ENCODE peak calls at places on chromosomes 2 and 18, in ten cellular contexts. Z is neural crest cell, H is progenitor cell of endocrine pancreas, V is tibial nerve, C is GM12864, S is heart left ventricle, I is left lung, F is uterus, W is GM12865, T is NB4. G is an unnamed sample.

GRCh38 chr2:120346034-120346666 is at the start of gene INHBB:
- DNase-seq in Z (no peak), H (no peak), V (no peak), C (no peak), S (no peak), I (no peak), F (no peak), W (no peak), T (peak), G (peak)

GRCh38 chr18:40382191-40382590 is 1572.8 kb upstream of the PIK3C3 start:
- DNase-seq in Z (no peak), H (no peak), V (no peak), C (no peak), S (no peak), I (no peak), F (no peak), W (no peak), T (no peak), G (no peak)

GRCh38 chr2:174248998-174249592 is 763 bp upstream of the OLA1 start:
- DNase-seq in Z (no peak), H (no peak), V (no peak), C (no peak), S (no peak), I (no peak), F (no peak), W (no peak), T (peak), G (no peak)

GRCh38 chr2:205609036-205609607 is 73.2 kb upstream of the NRP2 start:
- DNase-seq in Z (no peak), H (no peak), V (no peak), C (no peak), S (no peak), I (no peak), F (no peak), W (no peak), T (no peak), G (no peak)

GRCh38 chr2:12155308-12156061 is 409.1 kb downstream of the LPIN1 start:
- DNase-seq in Z (no peak), H (no peak), V (no peak), C (no peak), S (no peak), I (no peak), F (no peak), W (peak), T (no peak), G (no peak)

GRCh38 chr2:232483296-232483922 is 4.2 kb downstream of the ECEL1 start:
- DNase-seq in Z (no peak), H (no peak), V (no peak), C (no peak), S (no peak), I (no peak), F (no peak), W (no peak), T (no peak), G (no peak)

GRCh38 chr2:110735366-110735765 is 3.0 kb downstream of the ACOXL start:
- DNase-seq in Z (no peak), H (no peak), V (no peak), C (no peak), S (no peak), I (peak), F (no peak), W (no peak), T (peak), G (no peak)

GRCh38 chr2:225584821-225585220 is 185.3 kb downstream of the NYAP2 start:
- DNase-seq in Z (no peak), H (no peak), V (no peak), C (no peak), S (no peak), I (no peak), F (no peak), W (no peak), T (peak), G (no peak)

GRCh38 chr2:15875969-15876705 is 64.2 kb upstream of the MYCN start:
- DNase-seq in Z (no peak), H (no peak), V (no peak), C (no peak), S (no peak), I (no peak), F (no peak), W (no peak), T (no peak), G (no peak)

GRCh38 chr2:226798422-226799210 is 1.0 kb downstream of the IRS1 start:
- DNase-seq in Z (no peak), H (no peak), V (no peak), C (no peak), S (peak), I (peak), F (peak), W (peak), T (peak), G (peak)

GRCh38 chr2:27638023-27638637 is 9.3 kb downstream of the GPN1 start:
- DNase-seq in Z (no peak), H (no peak), V (no peak), C (no peak), S (no peak), I (no peak), F (no peak), W (no peak), T (no peak), G (no peak)

GRCh38 chr18:70074091-70074490 is 126.4 kb upstream of the CD226 start:
- DNase-seq in Z (no peak), H (no peak), V (no peak), C (no peak), S (no peak), I (no peak), F (no peak), W (no peak), T (no peak), G (no peak)

DNA sequence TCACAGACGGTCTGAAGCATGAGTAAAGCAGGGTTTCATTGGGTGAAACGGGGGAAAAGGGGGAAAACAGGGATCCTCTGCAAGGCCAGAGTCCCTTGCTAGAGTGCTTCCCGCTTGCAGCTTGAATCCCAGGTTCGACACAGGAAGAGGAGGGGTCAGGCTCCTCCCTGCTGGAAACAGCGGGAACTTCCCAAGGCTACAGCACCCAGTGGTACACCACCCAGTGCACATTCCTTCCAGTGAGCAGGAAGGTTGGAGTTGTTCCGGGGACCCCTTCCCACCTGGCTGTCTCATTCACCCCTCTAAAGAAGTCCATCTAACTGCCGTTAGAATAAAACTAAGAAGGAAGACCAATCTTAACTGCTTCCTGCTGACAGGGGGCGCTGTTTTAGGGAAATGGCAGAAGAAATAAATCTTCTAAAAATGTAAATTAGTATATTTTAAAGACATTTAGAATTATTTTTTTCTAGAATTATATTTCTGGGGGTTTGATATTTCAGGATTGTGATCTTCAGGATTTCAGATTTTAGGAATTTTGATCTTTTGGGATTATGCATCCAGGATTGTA is 230.9 kb downstream of the RBM43 start:
- DNase-seq in Z (no peak), H (no peak), V (no peak), C (no peak), S (no peak), I (no peak), F (no peak), W (no peak), T (peak), G (no peak)
- TF ChIP-seq CTCF in Z (peak), H (peak), V (no peak), C (peak), S (no peak), I (no peak), F (no peak), W (peak), T (no peak), G (peak)

GRCh38 chr2:167294031-167294774 is 405.9 kb downstream of the XIRP2 start:
- DNase-seq in Z (peak), H (peak), V (peak), C (no peak), S (no peak), I (no peak), F (no peak), W (no peak), T (no peak), G (no peak)

GRCh38 chr2:167294775-167295140 is 406.5 kb downstream of the XIRP2 start:
- DNase-seq in Z (no peak), H (no peak), V (no peak), C (no peak), S (no peak), I (no peak), F (no peak), W (no peak), T (no peak), G (peak)

GRCh38 chr2:167289651-167290410 is 401.6 kb downstream of the XIRP2 start:
- DNase-seq in Z (no peak), H (no peak), V (no peak), C (no peak), S (no peak), I (no peak), F (no peak), W (no peak), T (no peak), G (no peak)

GRCh38 chr2:167293172-167293781 is 405.0 kb downstream of the XIRP2 start:
- DNase-seq in Z (peak), H (peak), V (peak), C (no peak), S (no peak), I (no peak), F (peak), W (peak), T (no peak), G (no peak)

GRCh38 chr2:167292430-167293171 is 404.3 kb downstream of the XIRP2 start:
- DNase-seq in Z (peak), H (peak), V (peak), C (peak), S (peak), I (peak), F (peak), W (peak), T (peak), G (peak)
- TF ChIP-seq CTCF in Z (peak), H (peak), V (peak), C (peak), S (peak), I (no peak), F (no peak), W (peak), T (no peak), G (peak)

GRCh38 chr2:46147626-46148368 is 149.4 kb upstream of the EPAS1 start:
- DNase-seq in Z (no peak), H (no peak), V (no peak), C (no peak), S (no peak), I (no peak), F (no peak), W (no peak), T (no peak), G (no peak)
- TF ChIP-seq CTCF in Z (no peak), H (no peak), V (no peak), C (no peak), S (no peak), I (no peak), F (no peak), W (no peak), T (no peak), G (no peak)

DNA sequence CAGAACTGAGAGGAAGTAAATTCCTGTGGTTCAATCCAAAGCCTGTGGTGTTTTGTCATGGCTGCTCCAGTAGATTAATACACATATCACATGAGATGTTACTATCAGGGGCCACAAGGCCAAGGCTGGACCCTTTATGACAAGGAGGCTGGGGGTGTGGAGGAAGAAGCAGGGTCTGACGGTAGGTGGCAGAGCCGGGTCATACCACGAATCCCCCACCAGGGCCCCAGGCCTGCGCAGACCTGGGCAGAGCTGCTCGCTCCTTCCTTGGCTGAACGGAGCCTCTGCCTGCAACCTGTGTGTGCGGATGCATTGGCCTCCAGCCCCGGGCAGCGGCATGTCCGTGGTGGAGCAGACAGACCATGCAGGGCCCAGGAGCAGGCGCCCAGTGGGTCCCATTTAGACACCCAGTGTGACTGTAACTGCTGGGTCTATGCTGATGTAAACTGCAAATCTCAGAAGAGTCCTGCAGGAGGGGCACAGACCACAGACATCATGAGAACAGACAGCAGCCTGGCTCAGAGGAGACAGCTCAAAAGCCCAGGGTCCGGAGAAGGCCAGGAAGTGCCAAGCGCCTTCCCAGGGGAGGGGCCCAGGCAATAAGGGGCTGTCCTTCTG is 155.2 kb downstream of the PXDN start:
- DNase-seq in Z (no peak), H (no peak), V (no peak), C (no peak), S (no peak), I (no peak), F (no peak), W (no peak), T (peak), G (no peak)
- TF ChIP-seq CTCF in Z (no peak), H (peak), V (no peak), C (peak), S (no peak), I (no peak), F (no peak), W (no peak), T (peak), G (no peak)

DNA sequence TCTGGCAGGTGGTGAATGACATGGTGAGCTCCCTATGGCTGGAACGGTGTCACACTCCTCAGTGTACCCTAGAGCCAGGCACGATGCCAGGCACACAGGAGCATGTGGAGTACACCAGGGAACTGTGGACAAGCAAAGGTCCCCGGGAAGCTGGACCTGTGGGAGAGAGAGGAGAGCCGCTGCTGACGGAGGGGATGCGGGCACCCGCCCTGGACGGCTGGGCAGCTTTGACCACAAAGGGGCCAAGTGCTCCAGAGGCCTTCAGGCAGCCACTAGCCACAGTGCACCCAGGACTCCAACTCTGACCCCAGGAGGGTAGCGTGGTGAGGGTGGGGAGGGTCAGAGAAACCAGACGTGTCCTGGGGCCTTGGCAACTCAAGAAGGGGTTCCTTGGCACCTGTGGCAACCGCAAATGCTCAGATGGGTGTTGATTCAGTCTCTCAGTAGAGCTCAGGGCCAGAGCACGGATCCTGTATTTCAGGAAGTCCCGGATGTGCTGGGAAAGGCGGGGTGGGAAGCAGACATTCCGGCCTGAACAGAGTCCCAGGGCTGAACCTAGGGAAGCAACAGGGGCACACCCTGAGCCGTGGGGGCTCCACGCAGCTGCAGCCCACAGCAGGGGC is 2.3 kb upstream of the MAB21L4 start:
- DNase-seq in Z (no peak), H (no peak), V (no peak), C (no peak), S (peak), I (no peak), F (no peak), W (no peak), T (no peak), G (no peak)
- TF ChIP-seq CTCF in Z (no peak), H (no peak), V (no peak), C (no peak), S (no peak), I (no peak), F (no peak), W (no peak), T (no peak), G (no peak)

GRCh38 chr2:140808816-140809215 is 1322.0 kb downstream of the LRP1B start:
- DNase-seq in Z (no peak), H (no peak), V (no peak), C (no peak), S (no peak), I (no peak), F (no peak), W (peak), T (peak), G (no peak)
- TF ChIP-seq CTCF in Z (peak), H (peak), V (no peak), C (peak), S (no peak), I (no peak), F (no peak), W (peak), T (peak), G (no peak)

GRCh38 chr2:112923237-112923966 is 12.4 kb downstream of the IL37 start:
- DNase-seq in Z (no peak), H (no peak), V (no peak), C (no peak), S (no peak), I (no peak), F (no peak), W (no peak), T (no peak), G (no peak)
- TF ChIP-seq CTCF in Z (no peak), H (no peak), V (no peak), C (no peak), S (no peak), I (no peak), F (no peak), W (no peak), T (no peak), G (no peak)

GRCh38 chr2:152445375-152445774 is 110.4 kb downstream of the FMNL2 start:
- DNase-seq in Z (no peak), H (no peak), V (no peak), C (no peak), S (no peak), I (no peak), F (no peak), W (no peak), T (no peak), G (no peak)
- TF ChIP-seq CTCF in Z (no peak), H (no peak), V (no peak), C (no peak), S (no peak), I (no peak), F (no peak), W (no peak), T (no peak), G (no peak)

GRCh38 chr2:46184794-46185583 is 112.2 kb upstream of the EPAS1 start:
- DNase-seq in Z (no peak), H (no peak), V (no peak), C (no peak), S (no peak), I (no peak), F (no peak), W (no peak), T (peak), G (no peak)
- TF ChIP-seq CTCF in Z (no peak), H (no peak), V (no peak), C (peak), S (no peak), I (no peak), F (no peak), W (peak), T (peak), G (peak)

G was measured in GM13977.